ENCODE peak calls at places on chromosomes 16 and 17, in six cellular contexts. V is MV-4-11; O is NCI-H2081; U is omental fat pad; P is activated CD4-positive, alpha-beta T cell treated with anti-CD3 and anti-CD28 coated beads for 36 hours; K is lung microvascular endothelial cell. G is an unnamed sample.

GRCh38 chr17:49925916-49926315 is 43.1 kb upstream of the DLX4 start:
- DNase-seq in V (no peak), K (no peak), U (no peak), O (no peak), P (no peak), G (no peak)

GRCh38 chr17:17823433-17824118 is 13.2 kb downstream of the SREBF1 start:
- DNase-seq in U (peak), V (peak), K (peak), P (peak), O (peak), G (peak)

GRCh38 chr17:12485361-12485911 is 180.3 kb upstream of the MYOCD start:
- DNase-seq in K (no peak), P (no peak), O (no peak), U (no peak), V (no peak), G (no peak)

GRCh38 chr17:27384261-27384701 is 72.0 kb upstream of the KSR1 start:
- DNase-seq in O (no peak), V (no peak), P (no peak), U (no peak), K (peak), G (no peak)

GRCh38 chr16:28974007-28974436 is 556 bp upstream of the SPNS1 start:
- DNase-seq in U (peak), P (peak), O (peak), K (peak), V (peak), G (no peak)

GRCh38 chr17:20988001-20988641 is 54.7 kb downstream of the USP22 start:
- DNase-seq in U (no peak), V (no peak), P (no peak), K (no peak), O (no peak), G (no peak)

GRCh38 chr16:24539850-24540484 is 601 bp downstream of the RBBP6 start:
- DNase-seq in K (peak), V (peak), P (peak), O (no peak), U (no peak), G (peak)

GRCh38 chr16:86396318-86396882 is 113.9 kb upstream of the FOXF1 start:
- DNase-seq in P (no peak), O (no peak), K (no peak), V (no peak), U (no peak), G (no peak)

GRCh38 chr17:29078183-29079045 is 35.5 kb downstream of the PIPOX start:
- DNase-seq in U (no peak), V (peak), K (peak), P (no peak), O (peak), G (no peak)

GRCh38 chr17:6427284-6427781 is 7.6 kb downstream of the AIPL1 start:
- DNase-seq in U (no peak), O (no peak), K (no peak), P (peak), V (peak), G (no peak)

GRCh38 chr17:194844-195602 is 13.6 kb upstream of the DOC2B start:
- DNase-seq in P (no peak), O (no peak), V (peak), K (no peak), U (no peak), G (no peak)

GRCh38 chr16:86733526-86734254 is 155.3 kb downstream of the FOXL1 start:
- DNase-seq in K (peak), P (no peak), U (no peak), O (no peak), V (no peak), G (no peak)

GRCh38 chr16:48963306-48963705 is 318.3 kb downstream of the CBLN1 start:
- DNase-seq in U (no peak), P (no peak), K (no peak), V (no peak), O (no peak), G (no peak)

GRCh38 chr17:32350662-32351418 is 883 bp downstream of the ZNF207 start:
- DNase-seq in K (peak), O (no peak), P (peak), U (no peak), V (peak), G (peak)

GRCh38 chr17:44176671-44177501 is 6.4 kb downstream of the ASB16 start:
- DNase-seq in U (no peak), O (no peak), K (no peak), V (no peak), P (no peak), G (no peak)

GRCh38 chr17:41058741-41059140 is 1.2 kb downstream of the KRTAP2-3 start:
- DNase-seq in U (no peak), P (no peak), K (no peak), V (no peak), O (no peak), G (no peak)

GRCh38 chr17:42002175-42002791 is 15.0 kb downstream of the DNAJC7 start:
- DNase-seq in V (no peak), O (no peak), K (peak), P (no peak), U (no peak), G (no peak)

GRCh38 chr16:7339700-7340099 is 7.1 kb downstream of the RBFOX1 start:
- DNase-seq in P (no peak), K (no peak), U (no peak), V (no peak), O (no peak), G (no peak)

GRCh38 chr16:88454315-88455057 is 1.4 kb downstream of the ZFPM1 start:
- DNase-seq in U (no peak), O (no peak), V (no peak), P (peak), K (peak), G (peak)

GRCh38 chr16:55491691-55492090 is 12.7 kb downstream of the MMP2 start:
- DNase-seq in P (no peak), K (no peak), V (no peak), U (no peak), O (no peak), G (no peak)

G was measured in T-helper 9 cell.